ENCODE peak calls at places on chromosomes 16 and 17, in five cellular contexts. R is Right ventricle myocardium superior, Y is HL-60, N is progenitor cell of endocrine pancreas, K is activated T-cell treated with anti-CD3 and anti-CD28 coated beads for 1 hour. E is an unnamed sample.

GRCh38 chr16:73172621-73173312 is 124.8 kb upstream of the ZFHX3 start:
- DNase-seq in R (peak), Y (no peak), N (no peak), K (no peak), E (no peak)

GRCh38 chr17:40478486-40478885 is 22.9 kb downstream of the TNS4 start:
- DNase-seq in R (no peak), Y (no peak), N (no peak), K (no peak), E (no peak)

GRCh38 chr17:19014628-19015215 is 10.2 kb upstream of the FAM83G start:
- DNase-seq in R (peak), Y (no peak), N (no peak), K (no peak), E (no peak)

GRCh38 chr16:54031107-54031760 is 255.4 kb downstream of the IRX3 start:
- DNase-seq in R (no peak), Y (no peak), N (no peak), K (no peak), E (no peak)

GRCh38 chr16:14070555-14070876 is 603 bp upstream of the MRTFB start:
- DNase-seq in R (no peak), Y (no peak), N (no peak), K (no peak), E (no peak)

GRCh38 chr16:4101421-4102275 is 14.6 kb downstream of the ADCY9 start:
- DNase-seq in R (no peak), Y (no peak), N (no peak), K (no peak), E (no peak)

GRCh38 chr17:2602597-2603017 is 9.2 kb downstream of the PAFAH1B1 start:
- DNase-seq in R (no peak), Y (no peak), N (no peak), K (no peak), E (no peak)

GRCh38 chr16:85898521-85899442 is at the start of gene IRF8:
- DNase-seq in R (peak), Y (no peak), N (peak), K (peak), E (peak)

GRCh38 chr17:7146115-7146514 is 31.5 kb upstream of the ASGR2 start:
- DNase-seq in R (no peak), Y (no peak), N (no peak), K (no peak), E (no peak)

GRCh38 chr16:57479422-57480126 is 6.7 kb downstream of the DOK4 start:
- DNase-seq in R (peak), Y (no peak), N (no peak), K (no peak), E (no peak)

GRCh38 chr16:57106767-57107166 is 14.4 kb downstream of the CPNE2 start:
- DNase-seq in R (peak), Y (no peak), N (no peak), K (no peak), E (no peak)

GRCh38 chr17:66964930-66965800 is 658 bp downstream of the CACNG4 start:
- DNase-seq in R (no peak), Y (no peak), N (peak), K (no peak), E (no peak)

GRCh38 chr17:12591336-12591735 is 74.4 kb upstream of the MYOCD start:
- DNase-seq in R (no peak), Y (no peak), N (no peak), K (no peak), E (no peak)

GRCh38 chr16:66131156-66131807 is 235.2 kb upstream of the CDH5 start:
- DNase-seq in R (no peak), Y (no peak), N (no peak), K (no peak), E (no peak)

GRCh38 chr16:15849209-15849981 is 7.4 kb downstream of the MYH11 start:
- DNase-seq in R (no peak), Y (no peak), N (no peak), K (no peak), E (no peak)

GRCh38 chr17:41446806-41447205 is 6.0 kb upstream of the KRT38 start:
- DNase-seq in R (no peak), Y (no peak), N (no peak), K (no peak), E (no peak)

GRCh38 chr17:37043201-37043600 is 94.4 kb downstream of the AATF start:
- DNase-seq in R (no peak), Y (no peak), N (no peak), K (no peak), E (no peak)

GRCh38 chr17:80968602-80969029 is 23.0 kb upstream of the CHMP6 start:
- DNase-seq in R (no peak), Y (no peak), N (no peak), K (no peak), E (no peak)